ENCODE peak calls at places on chromosomes 4 and X, in nine cellular contexts. W, V, I, J, G, K, Q, H and P are unnamed samples.

GRCh38 chrX:38879631-38880220 is 78.5 kb downstream of the MID1IP1 start:
- DNase-seq in G (no peak), Q (no peak), K (no peak), W (peak), H (no peak), I (no peak), J (peak), V (no peak), P (peak)

GRCh38 chrX:537156-537555 is 93.4 kb upstream of the SHOX start:
- DNase-seq in V (no peak), Q (no peak), I (no peak), W (no peak), K (no peak), G (no peak), H (no peak), J (no peak), P (no peak)

GRCh38 chr4:158356331-158356730 is 146.0 kb downstream of the TMEM144 start:
- DNase-seq in H (no peak), W (no peak), V (no peak), I (no peak), Q (no peak), J (no peak), K (peak), G (no peak), P (no peak)

GRCh38 chr4:156970501-156971167 is 965 bp downstream of the PDGFC start:
- DNase-seq in H (peak), K (peak), G (peak), Q (peak), V (peak), W (peak), I (no peak), J (peak), P (peak)

GRCh38 chrX:148599404-148599803 is 99.0 kb downstream of the AFF2 start:
- DNase-seq in G (no peak), I (peak), Q (no peak), K (no peak), V (no peak), H (no peak), J (no peak), W (no peak), P (no peak)

GRCh38 chr4:184330008-184330400 is 112.3 kb upstream of the ENPP6 start:
- DNase-seq in V (peak), G (no peak), J (no peak), W (peak), Q (no peak), H (no peak), I (no peak), K (no peak), P (peak)

GRCh38 chrX:40094041-40094899 is 3.5 kb downstream of the BCOR start:
- DNase-seq in Q (peak), W (peak), J (no peak), V (peak), K (peak), I (no peak), H (no peak), G (no peak), P (peak)

GRCh38 chrX:105664243-105664642 is 158.1 kb upstream of the NRK start:
- DNase-seq in I (no peak), V (no peak), Q (no peak), G (no peak), K (no peak), J (no peak), H (no peak), W (no peak), P (no peak)

GRCh38 chr4:79048878-79049277 is 109.6 kb upstream of the PAQR3 start:
- DNase-seq in I (no peak), V (no peak), H (no peak), G (no peak), K (no peak), W (no peak), Q (no peak), J (no peak), P (no peak)

GRCh38 chr4:111204807-111205206 is 581.9 kb upstream of the PITX2 start:
- DNase-seq in H (no peak), J (no peak), Q (no peak), V (no peak), W (no peak), G (no peak), I (no peak), K (no peak), P (no peak)
- H3K27ac ChIP-seq in H (no peak), J (no peak), Q (no peak), V (no peak), W (no peak), G (no peak), I (no peak), K (no peak), P (no peak)

GRCh38 chr4:21514022-21514421 is 434.6 kb downstream of the KCNIP4 start:
- DNase-seq in H (no peak), V (no peak), W (no peak), G (no peak), I (no peak), J (no peak), K (no peak), Q (no peak), P (no peak)

GRCh38 chr4:21517460-21517859 is 431.1 kb downstream of the KCNIP4 start:
- DNase-seq in W (no peak), G (no peak), J (no peak), I (no peak), Q (no peak), V (no peak), H (no peak), K (no peak), P (no peak)

GRCh38 chr4:21507439-21507838 is 441.1 kb downstream of the KCNIP4 start:
- DNase-seq in K (no peak), W (no peak), V (no peak), H (no peak), J (no peak), I (no peak), Q (no peak), G (no peak), P (no peak)

GRCh38 chr4:21512351-21512750 is 436.2 kb downstream of the KCNIP4 start:
- DNase-seq in V (no peak), J (no peak), I (no peak), Q (no peak), K (peak), W (no peak), G (no peak), H (no peak), P (no peak)
- TF ChIP-seq CTCF in V (peak), J (no peak), I (no peak), Q (peak), K (peak), W (no peak), G (peak), H (no peak), P (no peak)

DNA sequence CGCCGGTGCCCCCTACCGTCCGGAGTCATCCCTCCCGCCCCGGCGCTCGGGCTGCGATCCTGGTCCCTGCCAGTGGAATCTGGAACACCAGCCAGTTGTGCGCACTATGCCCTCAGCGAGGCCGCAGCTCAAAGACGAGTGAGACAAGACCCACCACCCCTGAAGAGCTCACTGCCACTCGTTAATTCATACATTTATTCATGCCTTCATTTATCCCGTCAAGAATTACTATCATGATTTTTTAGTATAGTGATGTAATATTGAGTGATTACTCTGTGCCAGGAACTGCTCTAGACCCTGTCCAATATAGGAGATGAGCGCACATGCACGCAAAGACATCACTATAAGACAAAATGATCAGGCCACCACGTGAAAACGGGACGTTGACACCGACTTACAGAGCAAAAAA is 252 bp upstream of the PPA2 start:
- DNase-seq in J (peak), I (no peak), Q (peak), G (no peak), H (peak), K (no peak), W (peak), V (peak), P (peak)
- H3K27ac ChIP-seq in J (peak), I (peak), Q (peak), G (peak), H (peak), K (no peak), W (peak), V (peak), P (peak)

DNA sequence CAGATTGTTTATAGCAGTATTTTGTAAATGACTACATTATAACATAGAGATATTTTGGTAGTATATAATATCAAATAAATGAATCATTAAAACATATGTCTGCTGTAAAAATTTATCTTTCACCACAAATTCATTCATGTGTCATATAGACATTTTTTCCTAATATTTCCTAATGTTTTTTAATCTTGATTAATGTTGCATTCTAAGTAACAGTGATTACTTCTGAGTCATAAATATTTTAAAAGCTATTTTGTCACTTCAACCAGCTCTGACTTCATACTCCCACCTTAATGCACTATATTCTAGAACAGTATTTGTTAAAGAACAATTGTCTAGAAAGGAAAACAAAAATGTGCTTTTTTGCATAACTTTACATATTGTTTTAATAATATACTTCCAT is 904.6 kb downstream of the CCSER1 start:
- DNase-seq in G (no peak), J (no peak), H (no peak), Q (no peak), V (no peak), I (no peak), K (no peak), W (no peak), P (no peak)
- TF ChIP-seq CTCF in G (no peak), J (no peak), H (no peak), Q (no peak), V (no peak), I (no peak), K (no peak), W (no peak), P (no peak)

GRCh38 chr4:89300490-89300889 is 7.1 kb downstream of the GPRIN3 start:
- DNase-seq in G (no peak), J (no peak), V (no peak), K (no peak), H (no peak), W (no peak), I (no peak), Q (no peak), P (no peak)

GRCh38 chr4:89301902-89302301 is 5.7 kb downstream of the GPRIN3 start:
- DNase-seq in W (no peak), Q (no peak), K (no peak), I (no peak), H (no peak), G (no peak), J (no peak), V (no peak), P (no peak)

GRCh38 chr4:89300060-89300459 is 7.5 kb downstream of the GPRIN3 start:
- DNase-seq in V (no peak), Q (no peak), W (no peak), H (no peak), G (no peak), K (no peak), I (no peak), J (no peak), P (no peak)

GRCh38 chr4:89299153-89299789 is 8.3 kb downstream of the GPRIN3 start:
- DNase-seq in I (no peak), K (peak), V (no peak), G (no peak), H (no peak), W (no peak), Q (no peak), J (no peak), P (no peak)

DNA sequence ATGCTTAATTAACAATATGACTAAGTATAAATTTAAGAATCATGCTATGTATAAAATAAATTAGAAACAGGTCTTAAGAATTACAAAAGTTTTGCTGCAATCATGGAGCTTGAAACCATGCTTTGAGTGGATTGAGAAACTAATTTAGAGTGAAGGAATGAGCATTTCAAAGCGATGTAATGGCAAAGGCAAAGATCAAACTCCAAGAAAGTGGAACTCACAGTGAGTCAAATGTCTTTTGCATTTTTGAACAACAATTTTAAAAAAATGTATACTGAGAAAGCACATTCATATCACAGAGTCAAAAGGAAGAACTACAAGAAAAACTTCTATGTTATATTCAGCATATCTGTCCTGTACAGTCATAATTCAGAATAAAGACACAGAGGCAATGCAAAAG is 6.6 kb downstream of the GPRIN3 start:
- DNase-seq in I (no peak), H (no peak), J (no peak), V (no peak), W (no peak), Q (no peak), K (no peak), G (no peak), P (no peak)
- H3K27ac ChIP-seq in I (no peak), H (no peak), J (no peak), V (no peak), W (no peak), Q (no peak), K (peak), G (no peak), P (no peak)

GRCh38 chr4:121377065-121377464 is 3.8 kb downstream of the QRFPR start:
- DNase-seq in V (no peak), I (no peak), K (no peak), G (no peak), W (no peak), H (no peak), J (no peak), Q (no peak), P (no peak)
- TF ChIP-seq CTCF in V (no peak), I (no peak), K (no peak), G (no peak), W (no peak), H (no peak), J (no peak), Q (no peak), P (no peak)

GRCh38 chr4:119131160-119131559 is 4.5 kb upstream of the MYOZ2 start:
- DNase-seq in J (no peak), H (no peak), I (no peak), K (no peak), V (no peak), Q (no peak), G (no peak), W (no peak), P (no peak)

GRCh38 chr4:119132306-119132705 is 3.3 kb upstream of the MYOZ2 start:
- DNase-seq in J (no peak), W (no peak), H (no peak), I (no peak), G (no peak), Q (no peak), K (no peak), V (no peak), P (no peak)

GRCh38 chr4:119128125-119128524 is 7.5 kb upstream of the MYOZ2 start:
- DNase-seq in H (no peak), Q (no peak), I (no peak), W (no peak), J (no peak), V (no peak), G (no peak), K (no peak), P (no peak)

GRCh38 chr4:119135721-119136121 is at the start of gene MYOZ2:
- DNase-seq in K (peak), Q (no peak), V (no peak), J (no peak), I (no peak), W (no peak), H (no peak), G (no peak), P (no peak)

DNA sequence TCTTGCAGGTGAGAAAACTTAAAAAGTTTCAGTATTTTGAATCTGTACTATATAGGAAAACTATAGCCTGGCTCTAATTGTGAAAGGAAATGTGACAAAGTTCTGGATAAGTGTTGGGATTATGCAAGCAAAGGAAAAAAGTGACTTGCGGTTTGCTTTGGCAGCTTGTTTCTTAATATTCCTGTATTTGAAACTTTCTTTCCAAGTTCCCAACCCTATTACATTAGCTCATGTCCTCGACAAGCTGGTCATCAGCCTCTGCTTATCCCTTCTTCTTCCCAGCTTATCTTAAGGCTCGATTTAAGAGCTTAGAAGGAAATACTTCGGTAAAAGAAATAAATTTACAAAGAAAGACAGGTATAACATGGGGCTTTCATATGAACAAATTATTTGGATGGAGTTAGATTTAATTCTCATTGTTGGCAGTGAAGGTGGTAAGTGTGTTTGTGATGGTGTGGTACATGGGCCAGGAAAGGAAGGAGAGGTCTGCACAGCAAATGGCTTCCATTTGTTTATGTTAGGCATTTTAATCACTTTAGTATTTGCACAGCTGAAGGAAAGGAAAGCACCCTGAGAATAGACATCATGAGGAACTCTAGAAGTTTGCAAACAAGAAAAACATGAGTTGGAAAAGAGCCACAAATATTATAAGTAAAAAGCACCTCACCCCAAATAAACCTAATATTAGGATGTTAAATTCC is 5.1 kb upstream of the MYOZ2 start:
- DNase-seq in G (no peak), J (no peak), W (no peak), I (no peak), Q (no peak), V (no peak), H (no peak), K (no peak), P (no peak)
- H3K27ac ChIP-seq in G (no peak), J (peak), W (no peak), I (no peak), Q (no peak), V (no peak), H (peak), K (no peak), P (no peak)

GRCh38 chrX:136147320-136147901 is at the start of gene FHL1:
- DNase-seq in V (peak), H (no peak), G (no peak), W (peak), Q (peak), J (peak), I (peak), K (peak), P (peak)
- TF ChIP-seq CTCF in V (no peak), H (no peak), G (no peak), W (no peak), Q (no peak), J (no peak), I (no peak), K (no peak), P (no peak)

GRCh38 chr4:1200425-1201035 is 28.1 kb upstream of the SPON2 start:
- DNase-seq in G (no peak), Q (peak), I (no peak), J (peak), V (peak), H (no peak), W (peak), K (no peak), P (peak)

GRCh38 chr4:1202526-1203378 is 30.4 kb upstream of the SPON2 start:
- DNase-seq in J (peak), G (no peak), I (no peak), Q (peak), V (no peak), W (peak), K (no peak), H (no peak), P (no peak)

GRCh38 chr4:1204286-1204827 is 32.0 kb upstream of the SPON2 start:
- DNase-seq in K (no peak), V (peak), W (no peak), G (no peak), I (no peak), Q (peak), H (no peak), J (peak), P (no peak)

GRCh38 chr4:1199556-1200331 is 27.4 kb upstream of the SPON2 start:
- DNase-seq in W (peak), H (no peak), Q (peak), J (peak), K (no peak), V (no peak), G (no peak), I (no peak), P (no peak)

GRCh38 chr4:1201851-1202525 is 29.6 kb upstream of the SPON2 start:
- DNase-seq in G (no peak), K (no peak), Q (peak), J (peak), I (no peak), V (peak), H (peak), W (peak), P (peak)
- H3K27ac ChIP-seq in G (no peak), K (no peak), Q (peak), J (peak), I (no peak), V (peak), H (peak), W (peak), P (no peak)

DNA sequence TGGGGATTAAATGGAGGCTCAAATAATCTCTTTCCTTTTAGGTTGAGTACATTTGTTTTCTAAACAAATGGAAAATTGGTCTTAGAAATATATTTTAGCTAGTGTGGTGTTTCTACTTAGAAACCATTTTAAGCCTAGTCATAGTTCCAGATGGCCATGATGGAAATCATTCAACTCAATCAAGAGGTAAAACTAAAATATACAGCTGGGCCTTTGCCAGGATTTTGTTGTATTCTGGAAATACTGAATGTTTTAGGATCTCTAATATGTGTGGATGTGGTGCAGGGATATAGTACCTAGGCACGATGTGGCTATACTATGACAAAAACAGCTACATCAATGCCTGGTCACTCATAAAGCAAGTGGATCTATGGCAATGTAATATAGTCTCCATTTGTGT is 146.0 kb upstream of the BANK1 start:
- DNase-seq in I (no peak), V (no peak), W (no peak), H (no peak), J (no peak), K (no peak), Q (no peak), G (no peak), P (no peak)
- TF ChIP-seq CTCF in I (no peak), V (no peak), W (no peak), H (no peak), J (no peak), K (no peak), Q (no peak), G (no peak), P (no peak)